ENCODE peak calls at places on chromosomes 3 and 15, in four cellular contexts. M is SK-N-SH, N is neural progenitor cell, P is GM23338. L is an unnamed sample.

GRCh38 chr3:11591401-11592266 is 52.1 kb downstream of the VGLL4 start:
- DNase-seq in P (peak; percentile 69), N (peak; percentile 96), M (no peak), L (no peak)

GRCh38 chr3:95923496-95924210 is 890.7 kb upstream of the EPHA6 start:
- DNase-seq in N (no peak), M (no peak), P (no peak), L (no peak)

GRCh38 chr3:164155386-164155785 is 922.9 kb downstream of the SI start:
- DNase-seq in P (no peak), M (no peak), N (no peak), L (no peak)

GRCh38 chr15:58015565-58015964 is 49.9 kb downstream of the ALDH1A2 start:
- DNase-seq in P (no peak), M (no peak), N (no peak), L (no peak)

GRCh38 chr3:81216192-81216591 is 545.3 kb downstream of the GBE1 start:
- DNase-seq in N (no peak), P (no peak), M (no peak), L (no peak)

GRCh38 chr3:80767599-80767998 is 993.8 kb downstream of the GBE1 start:
- DNase-seq in M (peak; percentile 8), P (peak; percentile 17), N (no peak), L (no peak)

GRCh38 chr3:109863701-109864100 is 526.4 kb upstream of the DPPA4 start:
- DNase-seq in P (no peak), N (no peak), M (no peak), L (no peak)

GRCh38 chr15:85580914-85581313 is 200.5 kb downstream of the AKAP13 start:
- DNase-seq in N (no peak), M (no peak), P (no peak), L (no peak)

GRCh38 chr3:73448041-73448440 is 176.7 kb downstream of the PDZRN3 start:
- DNase-seq in P (no peak), M (no peak), N (no peak), L (no peak)
- H3K4me1 ChIP-seq in P (peaks cover 30% of the 10 kb centered on the region), M (no peaks in the 10 kb centered on the region), N (no peaks in the 10 kb centered on the region), L (peaks cover 47% of the 10 kb centered on the region)

GRCh38 chr3:61828880-61829279 is 267.5 kb downstream of the PTPRG start:
- DNase-seq in P (no peak), M (no peak), N (no peak), L (no peak)
- H2AFZ ChIP-seq in P (no peak overlapping the region), M (no peak overlapping the region), N (no peak overlapping the region), L (no peak overlapping the region)

DNA sequence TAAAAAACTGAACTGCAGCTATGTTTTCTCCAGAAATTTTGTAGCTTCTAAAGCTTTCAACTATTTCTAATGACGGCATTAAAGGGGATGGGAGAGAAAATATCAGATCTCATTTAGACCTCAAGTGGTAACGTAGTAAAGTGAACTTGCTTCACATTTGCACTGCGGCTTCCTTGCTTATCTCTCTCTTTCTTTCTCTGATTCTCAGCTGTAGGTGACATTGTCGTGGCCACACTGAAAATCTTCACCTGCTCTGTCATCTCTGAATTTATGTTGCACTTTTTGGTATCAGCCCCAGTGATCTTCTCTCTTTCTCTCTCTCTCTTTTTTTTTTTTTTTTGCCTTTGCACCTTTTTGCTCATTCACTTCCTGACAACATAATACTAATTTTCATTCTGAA is 254.1 kb upstream of the SATB1 start:
- DNase-seq in N (no peak), M (no peak), P (no peak), L (no peak)
- TF ChIP-seq EZH2phosphoT487 in N (no peak), M (no peak), P (no peak), L (no peak)

GRCh38 chr3:146511402-146512134 is 32.8 kb downstream of the PLSCR1 start:
- DNase-seq in M (no peak), N (no peak), P (no peak), L (no peak)

GRCh38 chr3:146503459-146504202 is 34.3 kb upstream of the PLSCR2 start:
- DNase-seq in N (no peak), P (peak; percentile 29), M (no peak), L (no peak)

GRCh38 chr3:146505496-146505895 is 36.1 kb upstream of the PLSCR2 start:
- DNase-seq in M (no peak), P (no peak), N (no peak), L (no peak)

GRCh38 chr3:146504546-146505197 is 35.3 kb upstream of the PLSCR2 start:
- DNase-seq in M (no peak), P (peak; percentile 68), N (peak; percentile 28), L (no peak)

GRCh38 chr3:146507331-146508120 is 36.9 kb downstream of the PLSCR1 start:
- DNase-seq in M (no peak), N (peak; percentile 9), P (no peak), L (no peak)
- H3K4me1 ChIP-seq in M (peaks cover 34% of the 10 kb centered on the region), N (peaks cover 17% of the 10 kb centered on the region), P (peaks cover 31% of the 10 kb centered on the region), L (no peaks in the 10 kb centered on the region)